ENCODE peak calls at places on chromosomes 7 and 10, in eight cellular contexts. W, F, T, G, I, R, M and O are unnamed samples.

GRCh38 chr7:46707973-46708372 is 786.9 kb upstream of the IGFBP3 start:
- DNase-seq in G (no peak), R (no peak), W (no peak), T (no peak), F (no peak), I (no peak), M (no peak), O (peak; percentile 52)

GRCh38 chr7:148264933-148265557 is 325.5 kb upstream of the C7orf33 start:
- DNase-seq in G (no peak), W (no peak), R (no peak), M (peak; percentile 70), F (no peak), I (no peak), T (peak; percentile 46), O (peak; percentile 12)

GRCh38 chr7:135177021-135177696 is 6.7 kb upstream of the CYREN start:
- DNase-seq in F (no peak), T (no peak), W (no peak), R (no peak), M (no peak), G (no peak), I (no peak), O (no peak)

GRCh38 chr7:158829021-158829341 is 328 bp downstream of the ESYT2 start:
- DNase-seq in R (peak; percentile 79), G (no peak), I (no peak), M (no peak), F (peak; percentile 85), W (no peak), T (peak; percentile 83), O (no peak)

GRCh38 chr10:127694580-127695193 is 42.3 kb upstream of the FOXI2 start:
- DNase-seq in I (no peak), M (peak; percentile 66), W (no peak), R (no peak), T (no peak), F (no peak), G (no peak), O (no peak)

GRCh38 chr10:116763440-116763839 is 21.1 kb upstream of the HSPA12A start:
- DNase-seq in G (no peak), M (no peak), I (no peak), T (no peak), R (no peak), F (no peak), W (no peak), O (no peak)

GRCh38 chr10:25725917-25726716 is 207.9 kb upstream of the MYO3A start:
- DNase-seq in R (peak; percentile 4), T (peak; percentile 78), F (no peak), W (peak; percentile 13), G (no peak), M (peak; percentile 28), I (no peak), O (peak; percentile 39)

GRCh38 chr7:28853150-28853549 is 105.0 kb downstream of the TRIL start:
- DNase-seq in I (no peak), G (no peak), W (no peak), M (no peak), R (no peak), T (peak; percentile 10), F (no peak), O (no peak)

GRCh38 chr10:33793793-33794192 is 459.3 kb upstream of the NRP1 start:
- DNase-seq in I (no peak), F (no peak), W (no peak), R (no peak), G (no peak), T (no peak), M (no peak), O (no peak)

GRCh38 chr10:63712717-63713115 is 191.5 kb downstream of the REEP3 start:
- DNase-seq in I (no peak), G (no peak), F (no peak), W (no peak), T (peak; percentile 39), R (no peak), M (no peak), O (no peak)

GRCh38 chr10:63713191-63714144 is 192.3 kb downstream of the REEP3 start:
- DNase-seq in M (peak; percentile 71), W (no peak), T (peak; percentile 97), G (no peak), F (peak; percentile 84), R (no peak), I (peak; percentile 87), O (peak; percentile 97)

GRCh38 chr10:63711361-63711760 is 190.2 kb downstream of the REEP3 start:
- DNase-seq in I (peak; percentile 40), R (no peak), M (no peak), T (peak; percentile 95), F (peak; percentile 76), G (no peak), W (no peak), O (peak; percentile 36)

GRCh38 chr10:63710703-63711102 is 189.5 kb downstream of the REEP3 start:
- DNase-seq in G (no peak), R (no peak), T (no peak), M (no peak), I (no peak), W (no peak), F (no peak), O (no peak)

DNA sequence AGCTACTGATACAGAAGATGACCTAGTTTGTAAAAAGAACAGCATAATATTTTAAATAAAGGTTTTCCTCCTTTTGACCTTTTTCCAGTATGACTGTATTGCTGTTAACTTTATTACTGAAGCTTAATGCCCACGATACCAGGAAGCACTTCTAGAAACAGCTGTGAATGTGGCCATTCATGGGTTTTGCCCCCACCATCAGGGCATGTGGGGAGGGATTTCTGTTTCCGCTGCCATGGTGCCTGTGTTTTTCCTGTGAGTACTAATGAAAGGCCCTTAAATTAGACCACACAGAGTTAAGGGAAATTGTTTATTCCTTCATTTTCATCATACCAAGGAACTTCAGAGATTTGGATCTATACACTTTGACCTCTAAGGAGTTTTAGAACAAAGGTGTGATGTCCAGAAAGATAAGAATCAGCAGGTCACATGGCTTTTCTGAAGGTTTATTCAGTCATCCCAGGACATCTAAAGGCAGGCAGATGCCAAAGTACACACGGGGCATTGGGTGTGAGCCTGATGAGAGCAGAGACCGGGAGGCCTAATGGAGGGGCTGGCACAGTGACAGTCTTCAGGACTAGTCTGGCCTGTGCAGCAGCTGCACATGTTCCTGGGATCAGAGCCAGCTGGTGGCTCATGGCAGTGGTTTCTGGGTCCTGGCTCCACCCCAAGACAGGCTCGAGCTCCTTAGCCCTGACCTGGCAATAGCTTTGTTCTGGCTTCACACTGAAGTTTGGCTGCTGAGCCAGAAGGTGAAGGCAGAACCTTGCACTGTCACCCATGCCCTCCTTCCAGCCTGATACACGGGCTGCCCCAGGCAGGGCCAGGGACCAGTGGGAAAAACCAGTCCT is 190.9 kb downstream of the REEP3 start:
- DNase-seq in G (peak; percentile 87), T (peak; percentile 97), F (peak; percentile 97), W (no peak), I (peak; percentile 93), R (peak; percentile 100), M (no peak), O (peak; percentile 94)
- H3K4me3 ChIP-seq in G (no peak overlapping the region), T (no peak overlapping the region), F (no peak overlapping the region), W (no peak overlapping the region), I (no peak overlapping the region), R (no peak overlapping the region), M (no peak overlapping the region), O (no peak overlapping the region)

GRCh38 chr7:151005566-151005965 is 14.7 kb downstream of the NOS3 start:
- DNase-seq in W (no peak), R (no peak), M (peak; percentile 13), I (no peak), G (no peak), F (no peak), T (no peak), O (no peak)

GRCh38 chr7:151008511-151009323 is 15.6 kb downstream of the ATG9B start:
- DNase-seq in T (peak; percentile 68), F (peak; percentile 85), W (peak; percentile 68), G (no peak), I (peak; percentile 74), M (peak; percentile 97), R (no peak), O (no peak)

GRCh38 chr7:151008143-151008510 is 16.2 kb downstream of the ATG9B start:
- DNase-seq in W (peak; percentile 38), T (peak; percentile 66), R (no peak), M (peak; percentile 64), F (no peak), I (no peak), G (no peak), O (no peak)

GRCh38 chr7:151006590-151007300 is 15.9 kb downstream of the NOS3 start:
- DNase-seq in W (no peak), T (no peak), I (no peak), G (no peak), F (no peak), M (peak; percentile 43), R (no peak), O (no peak)

GRCh38 chr7:151007469-151007898 is 16.7 kb downstream of the NOS3 start:
- DNase-seq in I (no peak), R (no peak), T (peak; percentile 34), M (peak; percentile 53), W (no peak), G (no peak), F (no peak), O (no peak)
- H3K4me3 ChIP-seq in I (peak overlapping the region; percentile 12), R (no peak overlapping the region), T (no peak overlapping the region), M (no peak overlapping the region), W (no peak overlapping the region), G (no peak overlapping the region), F (no peak overlapping the region), O (no peak overlapping the region)

DNA sequence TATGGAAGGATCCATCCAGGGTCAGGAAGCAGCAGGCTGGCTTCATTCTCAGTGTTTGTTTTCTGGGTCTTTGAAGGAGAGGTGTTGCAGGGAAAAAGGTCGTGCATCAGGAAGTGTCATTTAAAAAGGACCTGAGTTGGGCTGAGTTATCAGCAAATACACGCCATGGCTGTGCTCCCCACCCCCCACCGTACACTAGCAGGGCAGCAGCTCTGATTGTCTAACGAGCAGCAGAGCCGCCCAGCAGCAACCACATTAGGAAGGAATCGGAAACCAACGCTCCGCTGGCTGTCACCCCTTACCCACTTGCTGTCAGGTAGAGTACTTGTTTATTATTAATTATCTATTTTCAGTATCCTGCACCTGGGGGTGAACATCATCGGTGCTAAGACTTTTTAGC is 63.1 kb upstream of the STEAP1B start:
- DNase-seq in I (no peak), F (no peak), R (no peak), W (no peak), M (no peak), G (no peak), T (no peak), O (no peak)
- H3K4me3 ChIP-seq in I (peak overlapping the region; percentile 47), F (peak overlapping the region; percentile 43), R (no peak overlapping the region), W (no peak overlapping the region), M (no peak overlapping the region), G (no peak overlapping the region), T (no peak overlapping the region), O (no peak overlapping the region)

GRCh38 chr10:70269741-70270140 is 14.1 kb downstream of the NPFFR1 start:
- DNase-seq in T (no peak), G (no peak), M (no peak), R (no peak), I (no peak), F (no peak), W (no peak), O (no peak)

GRCh38 chr10:70270952-70271351 is 12.9 kb downstream of the NPFFR1 start:
- DNase-seq in I (no peak), G (no peak), F (no peak), T (no peak), W (no peak), M (no peak), R (no peak), O (no peak)

GRCh38 chr10:70271996-70272924 is 11.5 kb downstream of the NPFFR1 start:
- DNase-seq in F (no peak), W (no peak), T (no peak), M (peak; percentile 52), I (peak; percentile 27), R (no peak), G (no peak), O (no peak)

GRCh38 chr10:70274643-70275042 is 9.2 kb downstream of the NPFFR1 start:
- DNase-seq in T (peak; percentile 89), G (peak; percentile 52), W (no peak), I (peak; percentile 40), M (no peak), R (peak; percentile 75), F (no peak), O (peak; percentile 95)

GRCh38 chr10:70272925-70273316 is 10.9 kb downstream of the NPFFR1 start:
- DNase-seq in G (no peak), W (peak; percentile 62), R (no peak), I (no peak), T (peak; percentile 45), M (no peak), F (no peak), O (no peak)
- H3K4me3 ChIP-seq in G (no peak overlapping the region), W (peak overlapping the region; percentile 55), R (no peak overlapping the region), I (no peak overlapping the region), T (no peak overlapping the region), M (no peak overlapping the region), F (no peak overlapping the region), O (no peak overlapping the region)